ENCODE peak calls at places on chromosome X, in four cellular contexts. N is SK-N-SH, T is WTC11, C is K562. F is an unnamed sample.

GRCh38 chrX:70452143-70452733 is 7.6 kb downstream of the DLG3 start:
- DNase-seq in N (peak; percentile 64), C (peak; percentile 56), T (peak; percentile 69), F (peak; percentile 19)

GRCh38 chrX:115709039-115709438 is 148.1 kb downstream of the PLS3 start:
- DNase-seq in C (no peak), T (no peak), N (no peak), F (no peak)

GRCh38 chrX:73562458-73562857 is 539 bp upstream of the CHIC1 start:
- DNase-seq in N (no peak), C (no peak), T (no peak), F (no peak)

GRCh38 chrX:8846271-8846670 is 45.1 kb upstream of the FAM9A start:
- DNase-seq in C (no peak), N (no peak), T (no peak), F (no peak)

GRCh38 chrX:46254623-46255022 is 290.6 kb downstream of the ZNF674 start:
- DNase-seq in C (no peak), T (no peak), N (no peak), F (no peak)

GRCh38 chrX:150542846-150543229 is 25.6 kb upstream of the MTM1 start:
- DNase-seq in N (no peak), T (no peak), C (no peak), F (no peak)

GRCh38 chrX:20026278-20026677 is 35.4 kb upstream of the BCLAF3 start:
- DNase-seq in C (no peak), N (no peak), T (no peak), F (peak; percentile 50)

GRCh38 chrX:38800981-38801845 is at the start of gene MID1IP1:
- DNase-seq in T (peak; percentile 85), N (peak; percentile 85), C (peak; percentile 94), F (peak; percentile 81)

GRCh38 chrX:122890729-122891128 is 293.3 kb upstream of the GRIA3 start:
- DNase-seq in C (no peak), T (no peak), N (no peak), F (no peak)

DNA sequence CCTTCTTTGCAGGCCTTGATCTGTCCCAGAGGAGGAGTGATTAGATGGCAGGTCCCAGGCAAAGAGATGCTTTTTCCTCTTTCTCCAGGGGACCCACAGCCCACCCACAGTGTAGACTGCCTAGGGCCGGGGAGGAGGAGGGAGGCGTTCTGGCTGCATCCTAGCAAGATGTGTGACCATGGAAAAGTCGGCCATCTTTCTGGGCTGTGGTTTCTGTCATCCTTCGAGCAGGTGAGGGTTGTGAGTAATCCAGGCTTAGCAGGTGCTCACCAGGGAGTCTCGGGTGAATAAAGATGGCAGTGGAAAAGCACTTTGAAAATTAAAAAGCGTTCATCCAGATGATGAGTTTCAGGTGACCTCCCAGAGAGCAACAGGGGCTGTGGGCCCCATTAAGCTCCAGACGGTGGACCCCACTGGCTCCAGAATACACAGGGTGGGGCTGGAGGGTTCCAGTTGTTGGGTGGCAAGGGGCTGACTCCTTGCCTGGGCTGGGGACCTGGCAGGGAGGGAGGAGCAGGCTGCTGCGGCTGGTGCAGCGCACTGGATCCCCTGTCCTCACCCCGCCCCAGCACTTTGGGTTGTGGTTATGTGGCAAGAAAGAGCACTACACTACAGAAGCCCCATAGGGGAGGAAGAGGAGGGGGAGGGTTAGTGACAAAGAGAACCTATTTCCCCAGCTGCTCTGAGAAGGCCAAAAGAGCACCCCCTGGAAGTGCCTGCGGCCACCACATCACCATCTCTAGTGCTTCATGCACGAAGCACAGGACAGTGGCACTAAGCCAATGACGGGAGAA is 23.7 kb downstream of the ELF4 start:
- DNase-seq in N (no peak), T (no peak), C (no peak), F (no peak)
- TF ChIP-seq FOXJ3 in N (no peak), T (no peak), C (no peak), F (no peak)

GRCh38 chrX:133302775-133303445 is 84.8 kb upstream of the TFDP3 start:
- DNase-seq in C (no peak), T (no peak), N (no peak), F (no peak)

GRCh38 chrX:133305348-133305747 is 87.2 kb upstream of the TFDP3 start:
- DNase-seq in C (no peak), N (no peak), T (no peak), F (no peak)

GRCh38 chrX:133307094-133307493 is 88.9 kb upstream of the TFDP3 start:
- DNase-seq in C (no peak), T (no peak), N (no peak), F (no peak)

GRCh38 chrX:133307637-133308485 is 89.7 kb upstream of the TFDP3 start:
- DNase-seq in C (no peak), T (peak; percentile 52), N (no peak), F (no peak)
- TF ChIP-seq FOXJ3 in C (no peak), T (no peak), N (no peak), F (no peak)

DNA sequence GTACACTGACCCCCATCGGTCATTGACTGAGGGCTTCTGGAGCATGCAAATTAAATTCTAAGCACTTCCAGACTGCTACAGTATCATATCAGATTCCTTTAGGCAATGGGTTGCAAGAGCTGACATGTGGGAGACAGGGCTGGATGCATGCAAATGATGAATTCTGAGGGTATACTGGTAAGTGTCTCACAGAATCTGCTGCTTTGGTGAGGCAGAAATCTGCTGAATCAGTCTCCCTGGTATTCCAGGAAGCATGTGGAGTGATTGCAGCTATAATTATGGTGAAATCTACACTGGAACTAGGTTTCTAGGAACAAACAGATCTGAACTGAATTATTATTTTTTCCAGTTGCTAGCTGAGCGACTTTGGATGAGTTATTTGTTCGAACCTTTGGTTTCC is 684.8 kb upstream of the MAGEB2 start:
- DNase-seq in N (no peak), C (no peak), T (no peak), F (no peak)
- TF ChIP-seq FOXJ3 in N (no peak), C (no peak), T (no peak), F (no peak)

GRCh38 chrX:362937-363620 is 23.6 kb downstream of the PPP2R3B start:
- DNase-seq in C (no peak), N (no peak), T (no peak), F (no peak)
- TF ChIP-seq FOXJ3 in C (no peak), N (no peak), T (no peak), F (no peak)